ENCODE peak calls at places on chromosomes 5 and 9, in ten cellular contexts. One of them, this sample, is unnamed.

GRCh38 chr5:150612905-150613670 is 27.4 kb upstream of the SYNPO start:
- DNase-seq in AG08396: no peak
- DNase-seq in stimulated activated CD4-positive, alpha-beta T cell treated with anti-CD3 and anti-CD28 coated beads, TNF-alpha, amount 100 ng/mL, for 24 hours: no peak
- DNase-seq in EL: no peak
- DNase-seq in NAMALWA: no peak
- DNase-seq in bronchial epithelial cell: no peak
- DNase-seq in nephron progenitor cell: no peak
- DNase-seq in mesendoderm: no peak
- DNase-seq in hippocampal formation: no peak
- DNase-seq in AML-193: no peak
- DNase-seq in this sample: no peak

GRCh38 chr5:133460172-133460758 is 152.1 kb downstream of the FSTL4 start:
- DNase-seq in nephron progenitor cell: peak
- DNase-seq in EL: no peak
- DNase-seq in bronchial epithelial cell: peak
- DNase-seq in NAMALWA: peak
- DNase-seq in mesendoderm: peak
- DNase-seq in hippocampal formation: no peak
- DNase-seq in AML-193: no peak
- DNase-seq in stimulated activated CD4-positive, alpha-beta T cell treated with anti-CD3 and anti-CD28 coated beads, TNF-alpha, amount 100 ng/mL, for 24 hours: no peak
- DNase-seq in AG08396: peak
- DNase-seq in this sample: no peak

GRCh38 chr5:26482817-26483375 is 555.5 kb downstream of the CDH9 start:
- DNase-seq in AML-193: peak
- DNase-seq in nephron progenitor cell: peak
- DNase-seq in mesendoderm: peak
- DNase-seq in EL: no peak
- DNase-seq in AG08396: peak
- DNase-seq in hippocampal formation: peak
- DNase-seq in stimulated activated CD4-positive, alpha-beta T cell treated with anti-CD3 and anti-CD28 coated beads, TNF-alpha, amount 100 ng/mL, for 24 hours: no peak
- DNase-seq in bronchial epithelial cell: peak
- DNase-seq in NAMALWA: peak
- DNase-seq in this sample: no peak

GRCh38 chr5:163846512-163846911 is 341.1 kb downstream of the MAT2B start:
- DNase-seq in hippocampal formation: no peak
- DNase-seq in NAMALWA: no peak
- DNase-seq in nephron progenitor cell: no peak
- DNase-seq in mesendoderm: no peak
- DNase-seq in EL: peak
- DNase-seq in bronchial epithelial cell: peak
- DNase-seq in AG08396: no peak
- DNase-seq in AML-193: no peak
- DNase-seq in stimulated activated CD4-positive, alpha-beta T cell treated with anti-CD3 and anti-CD28 coated beads, TNF-alpha, amount 100 ng/mL, for 24 hours: no peak
- DNase-seq in this sample: no peak

GRCh38 chr5:142292808-142293207 is 32.0 kb downstream of the SPRY4 start:
- DNase-seq in nephron progenitor cell: no peak
- DNase-seq in AG08396: no peak
- DNase-seq in hippocampal formation: no peak
- DNase-seq in stimulated activated CD4-positive, alpha-beta T cell treated with anti-CD3 and anti-CD28 coated beads, TNF-alpha, amount 100 ng/mL, for 24 hours: no peak
- DNase-seq in bronchial epithelial cell: no peak
- DNase-seq in AML-193: no peak
- DNase-seq in NAMALWA: no peak
- DNase-seq in EL: no peak
- DNase-seq in mesendoderm: no peak
- DNase-seq in this sample: no peak

GRCh38 chr9:106532616-106533015 is 330.4 kb upstream of the ZNF462 start:
- DNase-seq in nephron progenitor cell: peak
- DNase-seq in hippocampal formation: no peak
- DNase-seq in bronchial epithelial cell: no peak
- DNase-seq in mesendoderm: no peak
- DNase-seq in NAMALWA: no peak
- DNase-seq in AG08396: no peak
- DNase-seq in EL: no peak
- DNase-seq in stimulated activated CD4-positive, alpha-beta T cell treated with anti-CD3 and anti-CD28 coated beads, TNF-alpha, amount 100 ng/mL, for 24 hours: no peak
- DNase-seq in AML-193: no peak
- DNase-seq in this sample: no peak

GRCh38 chr9:134570726-134571325 is 70.8 kb upstream of the COL5A1 start:
- DNase-seq in EL: no peak
- DNase-seq in NAMALWA: no peak
- DNase-seq in bronchial epithelial cell: no peak
- DNase-seq in AML-193: no peak
- DNase-seq in mesendoderm: no peak
- DNase-seq in hippocampal formation: no peak
- DNase-seq in AG08396: no peak
- DNase-seq in nephron progenitor cell: no peak
- DNase-seq in stimulated activated CD4-positive, alpha-beta T cell treated with anti-CD3 and anti-CD28 coated beads, TNF-alpha, amount 100 ng/mL, for 24 hours: no peak
- DNase-seq in this sample: no peak

GRCh38 chr5:32147959-32148358 is 26.2 kb downstream of the GOLPH3 start:
- DNase-seq in EL: no peak
- DNase-seq in bronchial epithelial cell: no peak
- DNase-seq in hippocampal formation: no peak
- DNase-seq in nephron progenitor cell: no peak
- DNase-seq in NAMALWA: no peak
- DNase-seq in AG08396: no peak
- DNase-seq in stimulated activated CD4-positive, alpha-beta T cell treated with anti-CD3 and anti-CD28 coated beads, TNF-alpha, amount 100 ng/mL, for 24 hours: no peak
- DNase-seq in AML-193: no peak
- DNase-seq in mesendoderm: no peak
- DNase-seq in this sample: no peak

GRCh38 chr5:66609615-66610014 is 13.4 kb downstream of the MAST4 start:
- DNase-seq in AML-193: no peak
- DNase-seq in mesendoderm: no peak
- DNase-seq in AG08396: no peak
- DNase-seq in NAMALWA: no peak
- DNase-seq in EL: no peak
- DNase-seq in hippocampal formation: no peak
- DNase-seq in stimulated activated CD4-positive, alpha-beta T cell treated with anti-CD3 and anti-CD28 coated beads, TNF-alpha, amount 100 ng/mL, for 24 hours: no peak
- DNase-seq in nephron progenitor cell: no peak
- DNase-seq in bronchial epithelial cell: no peak
- DNase-seq in this sample: no peak

GRCh38 chr5:123209163-123210013 is 120.3 kb downstream of the PRDM6 start:
- DNase-seq in stimulated activated CD4-positive, alpha-beta T cell treated with anti-CD3 and anti-CD28 coated beads, TNF-alpha, amount 100 ng/mL, for 24 hours: no peak
- DNase-seq in mesendoderm: no peak
- DNase-seq in EL: peak
- DNase-seq in nephron progenitor cell: no peak
- DNase-seq in NAMALWA: no peak
- DNase-seq in bronchial epithelial cell: peak
- DNase-seq in hippocampal formation: no peak
- DNase-seq in AG08396: peak
- DNase-seq in AML-193: no peak
- DNase-seq in this sample: no peak

GRCh38 chr9:131282688-131283422 is 6.5 kb upstream of the FAM78A start:
- DNase-seq in nephron progenitor cell: peak
- DNase-seq in stimulated activated CD4-positive, alpha-beta T cell treated with anti-CD3 and anti-CD28 coated beads, TNF-alpha, amount 100 ng/mL, for 24 hours: no peak
- DNase-seq in hippocampal formation: no peak
- DNase-seq in mesendoderm: peak
- DNase-seq in AG08396: peak
- DNase-seq in bronchial epithelial cell: no peak
- DNase-seq in EL: no peak
- DNase-seq in AML-193: no peak
- DNase-seq in NAMALWA: no peak
- DNase-seq in this sample: no peak

GRCh38 chr5:102216559-102217157 is 79.4 kb downstream of the SLCO4C1 start:
- DNase-seq in hippocampal formation: no peak
- DNase-seq in AG08396: no peak
- DNase-seq in mesendoderm: no peak
- DNase-seq in NAMALWA: no peak
- DNase-seq in bronchial epithelial cell: no peak
- DNase-seq in EL: no peak
- DNase-seq in stimulated activated CD4-positive, alpha-beta T cell treated with anti-CD3 and anti-CD28 coated beads, TNF-alpha, amount 100 ng/mL, for 24 hours: no peak
- DNase-seq in nephron progenitor cell: no peak
- DNase-seq in AML-193: no peak
- DNase-seq in this sample: no peak

GRCh38 chr5:10161778-10162177 is 87.9 kb downstream of the ATPSCKMT start:
- DNase-seq in AML-193: no peak
- DNase-seq in nephron progenitor cell: no peak
- DNase-seq in stimulated activated CD4-positive, alpha-beta T cell treated with anti-CD3 and anti-CD28 coated beads, TNF-alpha, amount 100 ng/mL, for 24 hours: no peak
- DNase-seq in mesendoderm: peak
- DNase-seq in EL: no peak
- DNase-seq in NAMALWA: no peak
- DNase-seq in bronchial epithelial cell: no peak
- DNase-seq in hippocampal formation: no peak
- DNase-seq in AG08396: no peak
- DNase-seq in this sample: no peak

GRCh38 chr5:102668220-102668930 is 86.7 kb upstream of the PAM start:
- DNase-seq in NAMALWA: no peak
- DNase-seq in AML-193: no peak
- DNase-seq in EL: no peak
- DNase-seq in hippocampal formation: no peak
- DNase-seq in mesendoderm: peak
- DNase-seq in bronchial epithelial cell: peak
- DNase-seq in stimulated activated CD4-positive, alpha-beta T cell treated with anti-CD3 and anti-CD28 coated beads, TNF-alpha, amount 100 ng/mL, for 24 hours: no peak
- DNase-seq in nephron progenitor cell: no peak
- DNase-seq in AG08396: no peak
- DNase-seq in this sample: no peak

GRCh38 chr5:119243888-119244287 is 111.9 kb upstream of the TNFAIP8 start:
- DNase-seq in AML-193: no peak
- DNase-seq in hippocampal formation: no peak
- DNase-seq in NAMALWA: no peak
- DNase-seq in stimulated activated CD4-positive, alpha-beta T cell treated with anti-CD3 and anti-CD28 coated beads, TNF-alpha, amount 100 ng/mL, for 24 hours: no peak
- DNase-seq in AG08396: no peak
- DNase-seq in nephron progenitor cell: no peak
- DNase-seq in EL: no peak
- DNase-seq in bronchial epithelial cell: peak
- DNase-seq in mesendoderm: no peak
- DNase-seq in this sample: no peak

GRCh38 chr5:142287096-142287972 is 37.5 kb downstream of the SPRY4 start:
- DNase-seq in bronchial epithelial cell: no peak
- DNase-seq in AG08396: no peak
- DNase-seq in EL: no peak
- DNase-seq in hippocampal formation: no peak
- DNase-seq in nephron progenitor cell: no peak
- DNase-seq in stimulated activated CD4-positive, alpha-beta T cell treated with anti-CD3 and anti-CD28 coated beads, TNF-alpha, amount 100 ng/mL, for 24 hours: no peak
- DNase-seq in mesendoderm: peak
- DNase-seq in NAMALWA: no peak
- DNase-seq in AML-193: no peak
- DNase-seq in this sample: no peak

GRCh38 chr9:7289773-7290172 is 509.8 kb downstream of the DMAC1 start:
- DNase-seq in mesendoderm: no peak
- DNase-seq in EL: no peak
- DNase-seq in AG08396: no peak
- DNase-seq in stimulated activated CD4-positive, alpha-beta T cell treated with anti-CD3 and anti-CD28 coated beads, TNF-alpha, amount 100 ng/mL, for 24 hours: no peak
- DNase-seq in hippocampal formation: no peak
- DNase-seq in NAMALWA: no peak
- DNase-seq in AML-193: no peak
- DNase-seq in bronchial epithelial cell: no peak
- DNase-seq in nephron progenitor cell: no peak
- DNase-seq in this sample: no peak

GRCh38 chr9:127539982-127540663 is 72.0 kb upstream of the STXBP1 start:
- DNase-seq in AML-193: no peak
- DNase-seq in NAMALWA: no peak
- DNase-seq in stimulated activated CD4-positive, alpha-beta T cell treated with anti-CD3 and anti-CD28 coated beads, TNF-alpha, amount 100 ng/mL, for 24 hours: no peak
- DNase-seq in nephron progenitor cell: no peak
- DNase-seq in EL: peak
- DNase-seq in bronchial epithelial cell: no peak
- DNase-seq in mesendoderm: no peak
- DNase-seq in AG08396: no peak
- DNase-seq in hippocampal formation: no peak
- DNase-seq in this sample: no peak

GRCh38 chr9:93319301-93319991 is 132.0 kb upstream of the FAM120A start:
- DNase-seq in nephron progenitor cell: no peak
- DNase-seq in AG08396: no peak
- DNase-seq in hippocampal formation: no peak
- DNase-seq in AML-193: no peak
- DNase-seq in bronchial epithelial cell: no peak
- DNase-seq in stimulated activated CD4-positive, alpha-beta T cell treated with anti-CD3 and anti-CD28 coated beads, TNF-alpha, amount 100 ng/mL, for 24 hours: no peak
- DNase-seq in EL: no peak
- DNase-seq in NAMALWA: no peak
- DNase-seq in mesendoderm: no peak
- DNase-seq in this sample: no peak

GRCh38 chr5:24110019-24110615 is 534.7 kb downstream of the CDH10 start:
- DNase-seq in AG08396: peak
- DNase-seq in NAMALWA: peak
- DNase-seq in mesendoderm: peak
- DNase-seq in nephron progenitor cell: no peak
- DNase-seq in EL: no peak
- DNase-seq in stimulated activated CD4-positive, alpha-beta T cell treated with anti-CD3 and anti-CD28 coated beads, TNF-alpha, amount 100 ng/mL, for 24 hours: no peak
- DNase-seq in AML-193: peak
- DNase-seq in bronchial epithelial cell: peak
- DNase-seq in hippocampal formation: peak
- DNase-seq in this sample: no peak

GRCh38 chr5:92838253-92838652 is 742.8 kb downstream of the NR2F1-AS1 start:
- DNase-seq in mesendoderm: peak
- DNase-seq in NAMALWA: peak
- DNase-seq in AML-193: no peak
- DNase-seq in stimulated activated CD4-positive, alpha-beta T cell treated with anti-CD3 and anti-CD28 coated beads, TNF-alpha, amount 100 ng/mL, for 24 hours: no peak
- DNase-seq in AG08396: no peak
- DNase-seq in bronchial epithelial cell: peak
- DNase-seq in hippocampal formation: no peak
- DNase-seq in nephron progenitor cell: no peak
- DNase-seq in EL: peak
- DNase-seq in this sample: no peak

GRCh38 chr9:133127340-133127981 is 6.4 kb upstream of the RALGDS start:
- DNase-seq in hippocampal formation: no peak
- DNase-seq in bronchial epithelial cell: peak
- DNase-seq in EL: no peak
- DNase-seq in AML-193: no peak
- DNase-seq in nephron progenitor cell: no peak
- DNase-seq in mesendoderm: no peak
- DNase-seq in NAMALWA: no peak
- DNase-seq in stimulated activated CD4-positive, alpha-beta T cell treated with anti-CD3 and anti-CD28 coated beads, TNF-alpha, amount 100 ng/mL, for 24 hours: no peak
- DNase-seq in AG08396: no peak
- DNase-seq in this sample: no peak

GRCh38 chr9:84136119-84136868 is 155.7 kb downstream of the RMI1 start:
- DNase-seq in mesendoderm: peak
- DNase-seq in stimulated activated CD4-positive, alpha-beta T cell treated with anti-CD3 and anti-CD28 coated beads, TNF-alpha, amount 100 ng/mL, for 24 hours: no peak
- DNase-seq in NAMALWA: no peak
- DNase-seq in EL: peak
- DNase-seq in AML-193: no peak
- DNase-seq in bronchial epithelial cell: peak
- DNase-seq in nephron progenitor cell: no peak
- DNase-seq in hippocampal formation: no peak
- DNase-seq in AG08396: no peak
- DNase-seq in this sample: no peak

GRCh38 chr9:19255112-19255511 is 24.6 kb downstream of the DENND4C start:
- DNase-seq in NAMALWA: no peak
- DNase-seq in mesendoderm: no peak
- DNase-seq in EL: no peak
- DNase-seq in bronchial epithelial cell: no peak
- DNase-seq in AG08396: no peak
- DNase-seq in hippocampal formation: no peak
- DNase-seq in stimulated activated CD4-positive, alpha-beta T cell treated with anti-CD3 and anti-CD28 coated beads, TNF-alpha, amount 100 ng/mL, for 24 hours: no peak
- DNase-seq in AML-193: no peak
- DNase-seq in nephron progenitor cell: no peak
- DNase-seq in this sample: no peak

GRCh38 chr9:4235951-4236804 is 63.7 kb downstream of the GLIS3 start:
- DNase-seq in EL: peak
- DNase-seq in bronchial epithelial cell: peak
- DNase-seq in nephron progenitor cell: no peak
- DNase-seq in hippocampal formation: peak
- DNase-seq in NAMALWA: no peak
- DNase-seq in AML-193: no peak
- DNase-seq in AG08396: peak
- DNase-seq in mesendoderm: peak
- DNase-seq in stimulated activated CD4-positive, alpha-beta T cell treated with anti-CD3 and anti-CD28 coated beads, TNF-alpha, amount 100 ng/mL, for 24 hours: no peak
- DNase-seq in this sample: no peak

GRCh38 chr5:88142801-88143692 is 125.6 kb downstream of the TMEM161B start:
- DNase-seq in nephron progenitor cell: no peak
- DNase-seq in stimulated activated CD4-positive, alpha-beta T cell treated with anti-CD3 and anti-CD28 coated beads, TNF-alpha, amount 100 ng/mL, for 24 hours: no peak
- DNase-seq in AML-193: no peak
- DNase-seq in NAMALWA: no peak
- DNase-seq in hippocampal formation: peak
- DNase-seq in EL: peak
- DNase-seq in bronchial epithelial cell: no peak
- DNase-seq in AG08396: no peak
- DNase-seq in mesendoderm: peak
- DNase-seq in this sample: no peak

GRCh38 chr9:130410443-130410842 is 34.3 kb upstream of the ASS1 start:
- DNase-seq in nephron progenitor cell: no peak
- DNase-seq in mesendoderm: no peak
- DNase-seq in AML-193: no peak
- DNase-seq in EL: no peak
- DNase-seq in AG08396: no peak
- DNase-seq in stimulated activated CD4-positive, alpha-beta T cell treated with anti-CD3 and anti-CD28 coated beads, TNF-alpha, amount 100 ng/mL, for 24 hours: no peak
- DNase-seq in hippocampal formation: no peak
- DNase-seq in NAMALWA: no peak
- DNase-seq in bronchial epithelial cell: no peak
- DNase-seq in this sample: no peak

GRCh38 chr5:157431544-157432200 is 28.3 kb upstream of the NIPAL4 start:
- DNase-seq in NAMALWA: peak
- DNase-seq in nephron progenitor cell: no peak
- DNase-seq in AML-193: peak
- DNase-seq in AG08396: peak
- DNase-seq in stimulated activated CD4-positive, alpha-beta T cell treated with anti-CD3 and anti-CD28 coated beads, TNF-alpha, amount 100 ng/mL, for 24 hours: no peak
- DNase-seq in EL: peak
- DNase-seq in mesendoderm: peak
- DNase-seq in bronchial epithelial cell: peak
- DNase-seq in hippocampal formation: peak
- DNase-seq in this sample: peak

This sample was measured in naive thymus-derived CD4-positive, alpha-beta T cell.